ENCODE peak calls at places on chromosomes 3 and 15, in six cellular contexts. Z is mammary epithelial cell; I is PC-3; X is cardiac fibroblast; Q is CD8-positive, alpha-beta T cell; G is choroid plexus epithelial cell. H is an unnamed sample.

GRCh38 chr3:170679190-170679589 is 93.3 kb upstream of the SLC7A14 start:
- DNase-seq in Z (no peak), I (no peak), X (peak; percentile 15), Q (no peak), G (no peak), H (no peak)

GRCh38 chr3:186973702-186974101 is 43.4 kb downstream of the ST6GAL1 start:
- DNase-seq in Z (no peak), I (no peak), X (no peak), Q (no peak), G (no peak), H (no peak)

GRCh38 chr3:52277071-52277964 is 1.1 kb downstream of the WDR82 start:
- DNase-seq in Z (peak; percentile 40), I (peak; percentile 65), X (peak; percentile 67), Q (peak; percentile 81), G (peak; percentile 78), H (peak; percentile 72)

GRCh38 chr3:46707601-46708011 is 6.4 kb downstream of the TMIE start:
- DNase-seq in Z (no peak), I (no peak), X (no peak), Q (no peak), G (no peak), H (no peak)

GRCh38 chr3:158727499-158728377 is 4.5 kb downstream of the RARRES1 start:
- DNase-seq in Z (peak; percentile 58), I (peak; percentile 84), X (peak; percentile 87), Q (peak; percentile 49), G (peak; percentile 92), H (peak; percentile 50)

GRCh38 chr3:158572766-158573060 is 1.7 kb downstream of the MLF1 start:
- DNase-seq in Z (no peak), I (no peak), X (no peak), Q (no peak), G (no peak), H (no peak)

GRCh38 chr3:189981668-189982067 is 139.0 kb downstream of the P3H2 start:
- DNase-seq in Z (peak; percentile 65), I (peak; percentile 90), X (peak; percentile 85), Q (no peak), G (peak; percentile 72), H (no peak)

GRCh38 chr15:68224546-68225250 is 4.8 kb downstream of the CLN6 start:
- DNase-seq in Z (no peak), I (no peak), X (no peak), Q (no peak), G (no peak), H (no peak)

GRCh38 chr3:48594431-48595049 is 589 bp downstream of the COL7A1 start:
- DNase-seq in Z (peak; percentile 34), I (no peak), X (peak; percentile 36), Q (no peak), G (peak; percentile 26), H (peak; percentile 58)

GRCh38 chr15:67652586-67652985 is 110.1 kb downstream of the MAP2K5 start:
- DNase-seq in Z (no peak), I (no peak), X (no peak), Q (no peak), G (no peak), H (no peak)

GRCh38 chr3:115638991-115639390 is 15.7 kb downstream of the GAP43 start:
- DNase-seq in Z (no peak), I (no peak), X (no peak), Q (no peak), G (no peak), H (no peak)

GRCh38 chr3:197426161-197426566 is 127.8 kb upstream of the DLG1 start:
- DNase-seq in Z (no peak), I (peak; percentile 8), X (peak; percentile 47), Q (no peak), G (peak; percentile 51), H (peak; percentile 32)

GRCh38 chr15:43105077-43105769 is 615 bp downstream of the UBR1 start:
- DNase-seq in Z (peak; percentile 54), I (peak; percentile 17), X (no peak), Q (peak; percentile 38), G (no peak), H (no peak)

GRCh38 chr3:134179508-134179907 is 71.2 kb downstream of the RYK start:
- DNase-seq in Z (no peak), I (no peak), X (no peak), Q (no peak), G (no peak), H (no peak)

GRCh38 chr3:139134678-139135372 is 90.1 kb upstream of the PRR23C start:
- DNase-seq in Z (peak; percentile 32), I (peak; percentile 3), X (no peak), Q (no peak), G (no peak), H (no peak)

GRCh38 chr15:71390101-71390500 is 274.8 kb downstream of the THSD4 start:
- DNase-seq in Z (no peak), I (peak; percentile 59), X (no peak), Q (no peak), G (no peak), H (no peak)

GRCh38 chr3:17179381-17180205 is 294.8 kb downstream of the PLCL2 start:
- DNase-seq in Z (no peak), I (no peak), X (peak; percentile 60), Q (no peak), G (peak; percentile 20), H (no peak)

GRCh38 chr3:128727996-128728395 is 2.0 kb downstream of the RAB7A start:
- DNase-seq in Z (peak; percentile 64), I (peak; percentile 56), X (peak; percentile 30), Q (no peak), G (no peak), H (no peak)
- H3K4me3 ChIP-seq in Z (peak overlapping the region; percentile 80), I (peak overlapping the region; percentile 99), X (peak overlapping the region; percentile 98), Q (peak overlapping the region; percentile 82), G (peak overlapping the region; percentile 100), H (no peak overlapping the region)

DNA sequence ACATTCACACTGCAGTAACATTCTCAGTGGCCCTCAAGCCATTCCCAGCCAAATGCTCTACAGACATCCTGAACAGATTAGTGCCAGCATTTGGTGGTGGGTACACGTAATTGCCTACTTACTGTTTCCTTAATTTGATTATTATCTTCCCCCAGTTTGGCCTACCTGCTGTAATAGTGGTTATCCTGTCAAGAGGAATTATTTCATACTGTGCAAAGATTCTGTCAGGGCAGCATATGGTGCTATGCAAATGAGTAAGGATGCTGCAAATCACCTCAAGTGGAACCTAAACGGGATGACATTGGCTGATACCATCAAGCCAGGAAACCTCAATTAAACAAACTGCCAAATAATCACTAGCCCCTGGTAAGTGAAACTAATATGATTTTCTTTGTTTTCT is 88.7 kb downstream of the SEMA6D start:
- DNase-seq in Z (no peak), I (no peak), X (no peak), Q (no peak), G (no peak), H (no peak)
- H3K4me3 ChIP-seq in Z (no peak overlapping the region), I (no peak overlapping the region), X (no peak overlapping the region), Q (no peak overlapping the region), G (no peak overlapping the region), H (no peak overlapping the region)

GRCh38 chr15:39594056-39594763 is 13.3 kb downstream of the THBS1 start:
- DNase-seq in Z (peak; percentile 24), I (peak; percentile 7), X (peak; percentile 25), Q (peak; percentile 19), G (no peak), H (peak; percentile 32)
- H3K4me3 ChIP-seq in Z (no peak overlapping the region), I (no peak overlapping the region), X (no peak overlapping the region), Q (no peak overlapping the region), G (no peak overlapping the region), H (no peak overlapping the region)

DNA sequence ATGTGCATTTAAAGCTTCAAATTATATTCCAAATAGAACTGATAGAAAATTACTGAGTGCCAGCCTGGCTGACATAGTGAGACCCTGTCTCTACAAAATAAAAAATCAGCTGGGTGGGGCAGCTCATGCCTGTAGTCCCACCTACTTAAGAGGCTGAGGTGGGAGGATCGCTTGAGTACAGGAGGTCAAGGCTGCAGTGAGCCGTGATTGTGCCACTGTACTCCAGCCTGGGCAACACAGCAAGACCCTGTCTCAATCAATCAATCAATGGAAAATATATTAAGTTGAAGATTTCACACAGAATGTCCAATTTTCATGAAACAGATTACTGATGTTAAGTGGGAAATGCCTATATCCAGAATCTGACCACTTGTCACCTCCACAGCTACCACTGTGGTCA is 4.1 kb downstream of the MON1A start:
- DNase-seq in Z (no peak), I (no peak), X (no peak), Q (no peak), G (no peak), H (no peak)
- H3K4me3 ChIP-seq in Z (no peak overlapping the region), I (no peak overlapping the region), X (no peak overlapping the region), Q (no peak overlapping the region), G (no peak overlapping the region), H (no peak overlapping the region)

GRCh38 chr3:53495091-53495517 is 693 bp downstream of the CACNA1D start:
- DNase-seq in Z (no peak), I (no peak), X (no peak), Q (no peak), G (no peak), H (no peak)

GRCh38 chr3:53495518-53496501 is 1.4 kb downstream of the CACNA1D start:
- DNase-seq in Z (no peak), I (no peak), X (no peak), Q (no peak), G (no peak), H (no peak)

GRCh38 chr3:53496984-53497383 is 2.6 kb downstream of the CACNA1D start:
- DNase-seq in Z (no peak), I (no peak), X (no peak), Q (no peak), G (no peak), H (no peak)

GRCh38 chr3:53493618-53493996 is 804 bp upstream of the CACNA1D start:
- DNase-seq in Z (no peak), I (no peak), X (no peak), Q (no peak), G (no peak), H (no peak)

DNA sequence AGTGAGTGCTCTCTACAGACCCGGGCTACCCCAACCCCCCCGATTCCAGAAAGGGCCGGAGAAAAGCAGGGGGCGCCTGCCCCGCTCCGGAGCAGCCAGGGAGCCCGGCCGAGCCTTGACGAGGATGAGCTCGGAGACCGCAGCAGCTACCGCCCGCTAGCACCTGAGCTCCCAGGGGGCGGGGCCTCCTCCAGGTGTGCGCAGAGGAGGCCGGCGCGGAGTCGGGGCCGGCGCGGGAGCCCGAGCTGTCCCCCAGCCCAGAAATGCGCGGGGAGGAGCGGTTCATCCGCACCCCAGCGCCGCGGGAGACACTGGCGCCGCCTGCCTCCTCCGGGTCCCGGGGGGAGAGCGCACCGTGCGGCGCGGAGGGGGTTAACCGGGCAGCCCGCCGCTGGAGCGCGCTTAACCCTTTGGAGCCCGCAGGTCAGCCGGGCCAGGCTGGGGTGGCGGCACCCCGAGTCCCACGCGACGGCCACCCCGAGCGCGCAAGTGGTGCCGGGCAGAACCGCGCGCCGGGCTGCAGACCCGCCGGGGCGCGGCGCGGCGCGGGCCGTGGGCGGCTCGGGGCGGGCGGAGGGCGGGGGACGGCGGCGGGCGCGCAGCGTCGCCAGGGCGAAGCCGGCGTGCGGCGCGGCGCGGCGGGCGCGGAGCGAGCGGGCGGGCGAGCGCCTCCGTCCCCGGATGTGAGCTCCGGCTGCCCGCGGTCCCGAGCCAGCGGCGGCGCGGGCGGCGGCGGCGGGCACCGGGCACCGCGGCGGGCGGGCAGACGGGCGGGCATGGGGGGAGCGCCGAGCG is at the start of gene CACNA1D:
- DNase-seq in Z (peak; percentile 31), I (no peak), X (no peak), Q (no peak), G (no peak), H (no peak)
- H3K4me3 ChIP-seq in Z (peak within 1 kb of the TSS; percentile 53), I (peak within 1 kb of the TSS; percentile 42), X (no peak within 1 kb of the TSS), Q (no peak within 1 kb of the TSS), G (peak within 1 kb of the TSS; percentile 45), H (no peak within 1 kb of the TSS)

GRCh38 chr15:25803541-25803940 is 59.6 kb downstream of the ATP10A start:
- DNase-seq in Z (no peak), I (no peak), X (no peak), Q (no peak), G (no peak), H (no peak)
- H3K4me3 ChIP-seq in Z (no peak overlapping the region), I (no peak overlapping the region), X (no peak overlapping the region), Q (no peak overlapping the region), G (no peak overlapping the region), H (no peak overlapping the region)